ENCODE peak calls at places on chromosome 22, in ten cellular contexts. G, T, M, F, O, C, A, W, V and D are unnamed samples.

GRCh38 chr22:36145881-36146280 is 14.7 kb downstream of the APOL3 start:
- DNase-seq in G (no peak), T (no peak), M (no peak), F (no peak), O (no peak), C (no peak), A (no peak), W (no peak), V (no peak), D (no peak)

GRCh38 chr22:42920101-42920820 is 63.2 kb upstream of the ARFGAP3 start:
- DNase-seq in G (no peak), T (no peak), M (no peak), F (no peak), O (no peak), C (no peak), A (no peak), W (no peak), V (no peak), D (peak; percentile 77)

GRCh38 chr22:26139320-26139719 is 29.9 kb upstream of the SEZ6L start:
- DNase-seq in G (peak; percentile 14), T (peak; percentile 11), M (peak; percentile 3), F (no peak), O (no peak), C (no peak), A (no peak), W (no peak), V (peak; percentile 48), D (peak; percentile 81)

GRCh38 chr22:50523806-50524663 is 1.4 kb downstream of the SCO2 start:
- DNase-seq in G (no peak), T (peak; percentile 78), M (no peak), F (peak; percentile 64), O (no peak), C (no peak), A (no peak), W (no peak), V (no peak), D (no peak)

GRCh38 chr22:33605201-33605600 is 315.1 kb downstream of the LARGE1 start:
- DNase-seq in G (no peak), T (no peak), M (no peak), F (no peak), O (no peak), C (no peak), A (no peak), W (no peak), V (no peak), D (no peak)

GRCh38 chr22:40967120-40967760 is 16.1 kb downstream of the RBX1 start:
- DNase-seq in G (no peak), T (no peak), M (no peak), F (no peak), O (no peak), C (no peak), A (no peak), W (no peak), V (no peak), D (no peak)

GRCh38 chr22:17586831-17587440 is 23.6 kb downstream of the SLC25A18 start:
- DNase-seq in G (no peak), T (no peak), M (no peak), F (no peak), O (no peak), C (no peak), A (no peak), W (no peak), V (no peak), D (no peak)

GRCh38 chr22:49541451-49542230 is 286.0 kb downstream of the BRD1 start:
- DNase-seq in G (no peak), T (no peak), M (no peak), F (no peak), O (no peak), C (no peak), A (no peak), W (no peak), V (no peak), D (no peak)

GRCh38 chr22:42078469-42079318 is 806 bp upstream of the SMDT1 start:
- DNase-seq in G (no peak), T (no peak), M (no peak), F (no peak), O (no peak), C (no peak), A (no peak), W (no peak), V (no peak), D (no peak)

GRCh38 chr22:43004362-43005035 is 10.4 kb downstream of the PACSIN2 start:
- DNase-seq in G (no peak), T (no peak), M (no peak), F (no peak), O (no peak), C (no peak), A (no peak), W (no peak), V (no peak), D (no peak)

GRCh38 chr22:36350751-36351594 is 36.8 kb downstream of the MYH9 start:
- DNase-seq in G (peak; percentile 25), T (no peak), M (no peak), F (no peak), O (peak; percentile 58), C (no peak), A (no peak), W (no peak), V (peak; percentile 72), D (peak; percentile 38)

GRCh38 chr22:17201285-17201945 is 17.8 kb downstream of the ADA2 start:
- DNase-seq in G (no peak), T (no peak), M (peak; percentile 54), F (no peak), O (no peak), C (no peak), A (no peak), W (no peak), V (peak; percentile 29), D (no peak)

GRCh38 chr22:43345761-43346261 is 2.6 kb upstream of the SCUBE1 start:
- DNase-seq in G (no peak), T (no peak), M (no peak), F (no peak), O (no peak), C (no peak), A (no peak), W (no peak), V (no peak), D (no peak)

GRCh38 chr22:28345304-28345703 is 334.3 kb downstream of the TTC28 start:
- DNase-seq in G (no peak), T (no peak), M (no peak), F (no peak), O (no peak), C (no peak), A (no peak), W (no peak), V (peak; percentile 7), D (peak; percentile 39)

GRCh38 chr22:44092636-44093220 is 68.6 kb downstream of the PARVB start:
- DNase-seq in G (no peak), T (no peak), M (no peak), F (peak; percentile 37), O (no peak), C (no peak), A (no peak), W (no peak), V (no peak), D (no peak)

GRCh38 chr22:49023161-49023878 is 804.4 kb downstream of the BRD1 start:
- DNase-seq in G (no peak), T (no peak), M (no peak), F (peak; percentile 47), O (no peak), C (no peak), A (no peak), W (no peak), V (no peak), D (no peak)

GRCh38 chr22:24338701-24339451 is 68.2 kb downstream of the SPECC1L start:
- DNase-seq in G (no peak), T (no peak), M (no peak), F (no peak), O (no peak), C (no peak), A (peak; percentile 27), W (no peak), V (no peak), D (no peak)

GRCh38 chr22:49996532-49997220 is 15.9 kb downstream of the IL17REL start:
- DNase-seq in G (no peak), T (peak; percentile 9), M (no peak), F (no peak), O (no peak), C (no peak), A (no peak), W (no peak), V (no peak), D (no peak)

GRCh38 chr22:37976547-37976946 is 7.8 kb downstream of the SOX10 start:
- DNase-seq in G (no peak), T (no peak), M (no peak), F (no peak), O (no peak), C (no peak), A (no peak), W (no peak), V (no peak), D (no peak)
- H3K4me3 ChIP-seq in G (no peak overlapping the region), T (no peak overlapping the region), M (no peak overlapping the region), F (no peak overlapping the region), O (no peak overlapping the region), C (no peak overlapping the region), A (no peak overlapping the region), W (no peak overlapping the region), V (no peak overlapping the region), D (no peak overlapping the region)

DNA sequence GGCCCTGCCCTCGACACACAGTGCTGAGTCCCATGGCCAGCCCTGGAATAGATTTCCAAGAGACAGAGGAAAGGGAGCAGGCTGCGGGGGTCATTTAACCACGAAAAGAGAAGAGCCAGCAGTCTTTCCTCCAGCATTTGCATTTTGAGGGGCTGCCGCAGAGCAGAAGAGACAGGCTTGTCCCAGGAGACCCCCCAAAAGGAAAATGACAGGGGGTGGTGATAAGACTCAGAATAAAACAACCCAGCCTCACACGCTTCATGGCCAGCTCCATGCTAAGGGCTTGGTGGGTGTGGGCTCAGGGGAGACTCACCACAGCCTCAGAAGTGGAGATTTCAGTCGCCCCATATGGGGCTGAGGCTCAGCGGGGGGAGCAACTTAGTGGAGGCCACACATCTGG is 16.9 kb downstream of the TRIOBP start:
- DNase-seq in G (no peak), T (no peak), M (no peak), F (no peak), O (no peak), C (no peak), A (no peak), W (no peak), V (no peak), D (no peak)
- H3K36me3 ChIP-seq in G (no peaks in the 10 kb centered on the region), T (no peaks in the 10 kb centered on the region), M (no peaks in the 10 kb centered on the region), F (no peaks in the 10 kb centered on the region), O (no peaks in the 10 kb centered on the region), C (no peaks in the 10 kb centered on the region), A (no peaks in the 10 kb centered on the region), W (no peaks in the 10 kb centered on the region), V (no peaks in the 10 kb centered on the region), D (no peaks in the 10 kb centered on the region)

DNA sequence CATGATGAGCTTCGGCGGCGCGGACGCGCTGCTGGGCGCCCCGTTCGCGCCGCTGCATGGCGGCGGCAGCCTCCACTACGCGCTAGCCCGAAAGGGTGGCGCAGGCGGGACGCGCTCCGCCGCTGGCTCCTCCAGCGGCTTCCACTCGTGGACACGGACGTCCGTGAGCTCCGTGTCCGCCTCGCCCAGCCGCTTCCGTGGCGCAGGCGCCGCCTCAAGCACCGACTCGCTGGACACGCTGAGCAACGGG is 169 bp downstream of the NEFH start:
- DNase-seq in G (no peak), T (no peak), M (no peak), F (no peak), O (no peak), C (no peak), A (no peak), W (no peak), V (no peak), D (no peak)
- H3K27me3 ChIP-seq in G (peaks cover 19% of the 10 kb centered on the region), T (peaks cover 22% of the 10 kb centered on the region), M (peaks cover 33% of the 10 kb centered on the region), F (peaks cover 48% of the 10 kb centered on the region), O (peaks cover 69% of the 10 kb centered on the region), C (peaks cover 24% of the 10 kb centered on the region), A (peaks cover 70% of the 10 kb centered on the region), W (peaks cover 7% of the 10 kb centered on the region), V (peaks cover 7% of the 10 kb centered on the region), D (peaks cover 36% of the 10 kb centered on the region)

GRCh38 chr22:46753761-46754109 is 8.7 kb upstream of the TBC1D22A start:
- DNase-seq in G (no peak), T (no peak), M (no peak), F (no peak), O (no peak), C (no peak), A (no peak), W (no peak), V (no peak), D (no peak)
- H3K4me3 ChIP-seq in G (no peak overlapping the region), T (no peak overlapping the region), M (no peak overlapping the region), F (no peak overlapping the region), O (no peak overlapping the region), C (peak overlapping the region; percentile 2), A (peak overlapping the region; percentile 46), W (no peak overlapping the region), V (no peak overlapping the region), D (no peak overlapping the region)